ENCODE peak calls at places on chromosomes 13 and 19, in six cellular contexts. S is ecto neural progenitor cell, Z is non-pigmented ciliary epithelial cell, T is brain microvascular endothelial cell, N is anterior cingulate cortex, D is NCI-H1436. V is an unnamed sample.

GRCh38 chr19:9610484-9611113 is 10.4 kb downstream of the ZNF561 start:
- DNase-seq in N (no peak), T (no peak), Z (no peak), S (no peak), D (no peak), V (no peak)

GRCh38 chr13:49749852-49750251 is 42.6 kb downstream of the KPNA3 start:
- DNase-seq in D (no peak), Z (no peak), N (no peak), T (no peak), S (no peak), V (no peak)

GRCh38 chr13:33445476-33445875 is 159.9 kb upstream of the STARD13 start:
- DNase-seq in S (no peak), Z (no peak), N (no peak), D (no peak), T (no peak), V (no peak)

GRCh38 chr13:49314344-49314882 is 66.7 kb downstream of the CDADC1 start:
- DNase-seq in T (no peak), S (no peak), Z (no peak), D (no peak), N (no peak), V (no peak)

GRCh38 chr13:102091231-102091630 is 310.6 kb downstream of the FGF14 start:
- DNase-seq in N (no peak), Z (no peak), S (peak; percentile 48), D (no peak), T (peak; percentile 7), V (no peak)

GRCh38 chr13:110712081-110712848 is 1.2 kb upstream of the ING1 start:
- DNase-seq in D (peak; percentile 87), Z (no peak), N (peak; percentile 90), T (peak; percentile 63), S (peak; percentile 95), V (peak; percentile 82)

GRCh38 chr13:71218960-71219359 is 648.0 kb downstream of the DACH1 start:
- DNase-seq in T (no peak), Z (no peak), D (no peak), N (no peak), S (no peak), V (no peak)

GRCh38 chr19:1251503-1252220 is 3.3 kb downstream of the MIDN start:
- DNase-seq in D (peak; percentile 49), S (no peak), N (peak; percentile 75), T (no peak), Z (no peak), V (peak; percentile 36)

GRCh38 chr19:4124638-4125037 is 716 bp upstream of the MAP2K2 start:
- DNase-seq in T (no peak), N (no peak), S (no peak), D (no peak), Z (no peak), V (no peak)

GRCh38 chr19:17041994-17042393 is 15.4 kb upstream of the CPAMD8 start:
- DNase-seq in D (no peak), Z (no peak), T (no peak), S (no peak), N (no peak), V (no peak)

GRCh38 chr19:12720851-12721655 is 2.7 kb downstream of the TNPO2 start:
- DNase-seq in D (no peak), Z (no peak), S (peak; percentile 64), N (no peak), T (no peak), V (no peak)

GRCh38 chr19:19745496-19746285 is 12.8 kb upstream of the ZNF14 start:
- DNase-seq in D (no peak), Z (no peak), S (peak; percentile 36), N (no peak), T (no peak), V (no peak)

GRCh38 chr19:38656171-38656981 is 8.9 kb downstream of the ACTN4 start:
- DNase-seq in T (peak; percentile 63), N (peak; percentile 41), D (no peak), S (no peak), Z (no peak), V (no peak)

GRCh38 chr19:47125669-47125938 is 5.0 kb upstream of the SAE1 start:
- DNase-seq in Z (no peak), S (no peak), T (no peak), N (no peak), D (no peak), V (no peak)

V was measured in nephron progenitor cell.